ENCODE peak calls at places on chromosomes 3 and 15, in five cellular contexts. One of them, this sample, is unnamed.

GRCh38 chr3:176167272-176167671 is 1030.0 kb downstream of the TBL1XR1 start:
- DNase-seq in gastrocnemius medialis: no peak
- DNase-seq in uterus: no peak
- DNase-seq in IMR-90: no peak
- DNase-seq in ovary: no peak
- DNase-seq in this sample: no peak

GRCh38 chr15:92451225-92451825 is 57.6 kb downstream of the ST8SIA2 start:
- DNase-seq in gastrocnemius medialis: no peak
- DNase-seq in uterus: no peak
- DNase-seq in IMR-90: peak; percentile 26
- DNase-seq in ovary: no peak
- DNase-seq in this sample: no peak

GRCh38 chr15:90402230-90402629 is 14.2 kb downstream of the IQGAP1 start:
- DNase-seq in gastrocnemius medialis: peak; percentile 41
- DNase-seq in uterus: peak; percentile 47
- DNase-seq in IMR-90: peak; percentile 85
- DNase-seq in ovary: no peak
- DNase-seq in this sample: no peak

GRCh38 chr3:56938545-56938944 is 121.9 kb upstream of the SPATA12 start:
- DNase-seq in gastrocnemius medialis: no peak
- DNase-seq in uterus: no peak
- DNase-seq in IMR-90: no peak
- DNase-seq in ovary: no peak
- DNase-seq in this sample: no peak

GRCh38 chr3:118101891-118102290 is 932.8 kb downstream of the IGSF11 start:
- DNase-seq in gastrocnemius medialis: no peak
- DNase-seq in uterus: no peak
- DNase-seq in IMR-90: no peak
- DNase-seq in ovary: no peak
- DNase-seq in this sample: no peak

GRCh38 chr3:58333206-58334012 is 717 bp downstream of the PXK start:
- DNase-seq in gastrocnemius medialis: peak; percentile 8
- DNase-seq in uterus: peak; percentile 38
- DNase-seq in IMR-90: no peak
- DNase-seq in ovary: peak; percentile 44
- DNase-seq in this sample: no peak

GRCh38 chr15:34851751-34852150 is 56.4 kb upstream of the ACTC1 start:
- DNase-seq in gastrocnemius medialis: no peak
- DNase-seq in uterus: no peak
- DNase-seq in IMR-90: no peak
- DNase-seq in ovary: no peak
- DNase-seq in this sample: no peak

GRCh38 chr15:84400017-84400740 is 164.6 kb downstream of the GOLGA6L4 start:
- DNase-seq in gastrocnemius medialis: no peak
- DNase-seq in uterus: no peak
- DNase-seq in IMR-90: no peak
- DNase-seq in ovary: peak; percentile 7
- DNase-seq in this sample: no peak

GRCh38 chr3:126573492-126574117 is 14.9 kb upstream of the C3orf22 start:
- DNase-seq in gastrocnemius medialis: peak; percentile 50
- DNase-seq in uterus: no peak
- DNase-seq in IMR-90: no peak
- DNase-seq in ovary: no peak
- DNase-seq in this sample: no peak

GRCh38 chr3:57910988-57911387 is 97.2 kb upstream of the FLNB start:
- DNase-seq in gastrocnemius medialis: no peak
- DNase-seq in uterus: no peak
- DNase-seq in IMR-90: peak; percentile 28
- DNase-seq in ovary: no peak
- DNase-seq in this sample: no peak

GRCh38 chr3:78737988-78738387 is 1029.8 kb downstream of the ROBO1 start:
- DNase-seq in gastrocnemius medialis: no peak
- DNase-seq in uterus: no peak
- DNase-seq in IMR-90: no peak
- DNase-seq in ovary: no peak
- DNase-seq in this sample: no peak

GRCh38 chr15:70569139-70569717 is 194.1 kb downstream of the UACA start:
- DNase-seq in gastrocnemius medialis: no peak
- DNase-seq in uterus: no peak
- DNase-seq in IMR-90: peak; percentile 71
- DNase-seq in ovary: peak; percentile 47
- DNase-seq in this sample: no peak

GRCh38 chr3:52986938-52987337 is 58.9 kb downstream of the SFMBT1 start:
- DNase-seq in gastrocnemius medialis: no peak
- DNase-seq in uterus: no peak
- DNase-seq in IMR-90: peak; percentile 70
- DNase-seq in ovary: no peak
- DNase-seq in this sample: no peak

GRCh38 chr3:14826069-14826468 is 7.3 kb downstream of the FGD5 start:
- DNase-seq in gastrocnemius medialis: no peak
- DNase-seq in uterus: no peak
- DNase-seq in IMR-90: no peak
- DNase-seq in ovary: no peak
- DNase-seq in this sample: no peak

GRCh38 chr3:171314341-171314740 is 145.9 kb downstream of the TNIK start:
- DNase-seq in gastrocnemius medialis: no peak
- DNase-seq in uterus: no peak
- DNase-seq in IMR-90: no peak
- DNase-seq in ovary: no peak
- DNase-seq in this sample: no peak

GRCh38 chr15:90087454-90088154 is 14.7 kb downstream of the IDH2 start:
- DNase-seq in gastrocnemius medialis: no peak
- DNase-seq in uterus: no peak
- DNase-seq in IMR-90: peak; percentile 36
- DNase-seq in ovary: peak; percentile 63
- DNase-seq in this sample: no peak

GRCh38 chr15:69141286-69141701 is 19.1 kb upstream of the GLCE start:
- DNase-seq in gastrocnemius medialis: no peak
- DNase-seq in uterus: no peak
- DNase-seq in IMR-90: peak; percentile 38
- DNase-seq in ovary: no peak
- DNase-seq in this sample: no peak

GRCh38 chr3:44439499-44440295 is 37.8 kb downstream of the ZNF445 start:
- DNase-seq in gastrocnemius medialis: peak; percentile 49
- DNase-seq in uterus: peak; percentile 59
- DNase-seq in IMR-90: peak; percentile 61
- DNase-seq in ovary: no peak
- DNase-seq in this sample: no peak
- TF ChIP-seq POLR2A in gastrocnemius medialis: peak; percentile 29
- TF ChIP-seq POLR2A in uterus: no peak
- TF ChIP-seq POLR2A in IMR-90: no peak
- TF ChIP-seq POLR2A in ovary: peak; percentile 13
- TF ChIP-seq POLR2A in this sample: no peak

GRCh38 chr3:64138656-64139375 is 86.5 kb downstream of the PRICKLE2 start:
- DNase-seq in gastrocnemius medialis: no peak
- DNase-seq in uterus: no peak
- DNase-seq in IMR-90: no peak
- DNase-seq in ovary: no peak
- DNase-seq in this sample: no peak
- TF ChIP-seq POLR2A in gastrocnemius medialis: no peak
- TF ChIP-seq POLR2A in uterus: no peak
- TF ChIP-seq POLR2A in IMR-90: no peak
- TF ChIP-seq POLR2A in ovary: no peak
- TF ChIP-seq POLR2A in this sample: no peak

DNA sequence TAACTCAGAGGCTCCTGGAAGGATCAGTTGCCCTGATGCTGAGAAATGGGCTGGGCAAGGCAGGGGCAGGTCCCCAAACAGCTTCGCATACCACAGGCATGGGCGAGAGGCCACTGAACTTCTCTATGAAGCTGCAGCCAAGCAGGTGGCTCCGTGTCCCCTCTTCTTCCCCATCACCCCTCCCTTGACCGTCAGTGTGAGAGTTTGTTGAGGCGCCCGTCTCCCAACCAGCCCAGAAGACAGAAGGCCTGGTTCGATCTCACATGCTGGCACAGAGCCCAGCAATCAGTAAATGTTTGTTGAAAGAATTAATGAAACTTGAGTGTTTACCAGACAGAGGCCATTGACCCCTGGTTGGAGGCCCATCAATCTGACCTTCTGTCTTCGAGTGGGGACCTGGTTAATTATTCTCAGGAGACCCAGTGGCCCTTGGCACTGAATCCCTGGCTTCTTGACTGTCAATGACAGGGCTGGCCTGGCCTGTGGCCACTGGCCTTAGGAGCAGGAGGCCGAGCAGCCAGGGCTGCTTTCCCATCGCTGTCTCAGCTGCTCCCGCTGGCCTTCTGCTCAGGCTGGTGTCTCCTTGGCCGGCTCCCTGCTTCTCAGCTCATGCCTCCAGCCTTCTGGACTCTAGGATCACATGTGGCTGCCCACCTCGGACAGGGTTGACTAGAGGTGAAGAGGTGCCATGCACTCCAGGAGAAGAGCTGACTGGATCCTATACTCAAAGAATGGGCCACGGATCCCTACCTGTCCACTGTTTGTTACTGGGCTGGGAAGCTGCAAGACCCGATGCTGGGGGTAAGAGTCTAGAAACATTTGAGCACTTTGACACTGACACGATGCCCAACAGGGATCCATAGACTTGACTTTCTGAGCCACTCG is 113.4 kb downstream of the ASB7 start:
- DNase-seq in gastrocnemius medialis: no peak
- DNase-seq in uterus: peak; percentile 18
- DNase-seq in IMR-90: no peak
- DNase-seq in ovary: no peak
- DNase-seq in this sample: no peak
- TF ChIP-seq POLR2A in gastrocnemius medialis: no peak
- TF ChIP-seq POLR2A in uterus: no peak
- TF ChIP-seq POLR2A in IMR-90: no peak
- TF ChIP-seq POLR2A in ovary: no peak
- TF ChIP-seq POLR2A in this sample: no peak

GRCh38 chr15:38251726-38252480 is 733 bp upstream of the SPRED1 start:
- DNase-seq in gastrocnemius medialis: peak; percentile 74
- DNase-seq in uterus: peak; percentile 90
- DNase-seq in IMR-90: peak; percentile 99
- DNase-seq in ovary: peak; percentile 94
- DNase-seq in this sample: peak; percentile 42
- TF ChIP-seq POLR2A in gastrocnemius medialis: peak; percentile 47
- TF ChIP-seq POLR2A in uterus: peak; percentile 52
- TF ChIP-seq POLR2A in IMR-90: peak; percentile 83
- TF ChIP-seq POLR2A in ovary: peak; percentile 73
- TF ChIP-seq POLR2A in this sample: peak; percentile 72

GRCh38 chr3:128548011-128548410 is 55.0 kb upstream of the GATA2 start:
- DNase-seq in gastrocnemius medialis: no peak
- DNase-seq in uterus: no peak
- DNase-seq in IMR-90: no peak
- DNase-seq in ovary: no peak
- DNase-seq in this sample: no peak

GRCh38 chr3:128550113-128550440 is 57.1 kb upstream of the GATA2 start:
- DNase-seq in gastrocnemius medialis: no peak
- DNase-seq in uterus: no peak
- DNase-seq in IMR-90: no peak
- DNase-seq in ovary: no peak
- DNase-seq in this sample: no peak

GRCh38 chr3:128549283-128550112 is 56.5 kb upstream of the GATA2 start:
- DNase-seq in gastrocnemius medialis: no peak
- DNase-seq in uterus: peak; percentile 60
- DNase-seq in IMR-90: peak; percentile 76
- DNase-seq in ovary: peak; percentile 46
- DNase-seq in this sample: peak; percentile 59

GRCh38 chr3:128547368-128547987 is 54.5 kb upstream of the GATA2 start:
- DNase-seq in gastrocnemius medialis: no peak
- DNase-seq in uterus: no peak
- DNase-seq in IMR-90: peak; percentile 67
- DNase-seq in ovary: no peak
- DNase-seq in this sample: no peak

GRCh38 chr3:128548426-128549282 is 55.7 kb upstream of the GATA2 start:
- DNase-seq in gastrocnemius medialis: no peak
- DNase-seq in uterus: no peak
- DNase-seq in IMR-90: peak; percentile 45
- DNase-seq in ovary: no peak
- DNase-seq in this sample: no peak
- TF ChIP-seq POLR2A in gastrocnemius medialis: no peak
- TF ChIP-seq POLR2A in uterus: no peak
- TF ChIP-seq POLR2A in IMR-90: no peak
- TF ChIP-seq POLR2A in ovary: no peak
- TF ChIP-seq POLR2A in this sample: no peak

GRCh38 chr3:138187296-138188012 is at the start of gene ARMC8:
- DNase-seq in gastrocnemius medialis: peak; percentile 35
- DNase-seq in uterus: peak; percentile 49
- DNase-seq in IMR-90: no peak
- DNase-seq in ovary: peak; percentile 49
- DNase-seq in this sample: peak; percentile 35
- TF ChIP-seq POLR2A in gastrocnemius medialis: peak; percentile 78
- TF ChIP-seq POLR2A in uterus: peak; percentile 65
- TF ChIP-seq POLR2A in IMR-90: peak; percentile 31
- TF ChIP-seq POLR2A in ovary: peak; percentile 27
- TF ChIP-seq POLR2A in this sample: peak; percentile 36

DNA sequence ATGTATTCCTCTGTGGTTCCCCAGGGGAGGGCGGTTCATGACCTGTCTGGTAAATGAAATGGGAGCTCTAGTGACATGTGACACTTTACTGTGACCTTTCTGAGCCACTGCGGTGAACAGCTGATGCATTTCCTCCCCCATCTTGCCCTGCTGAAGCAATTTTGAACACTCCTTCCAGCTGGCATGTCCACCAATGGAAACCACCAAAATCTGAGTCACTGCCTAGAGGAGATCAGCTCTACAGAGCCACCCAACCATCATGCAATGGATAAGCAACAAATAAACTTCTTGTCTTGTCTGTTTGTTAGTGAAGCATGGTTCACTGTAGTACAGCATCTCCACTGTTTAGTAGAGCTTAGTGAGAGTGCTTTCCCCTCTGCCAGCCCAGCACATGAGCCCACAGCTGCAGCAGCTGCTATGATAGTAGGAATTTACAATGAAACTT is 479.5 kb downstream of the NTRK3 start:
- DNase-seq in gastrocnemius medialis: peak; percentile 20
- DNase-seq in uterus: no peak
- DNase-seq in IMR-90: peak; percentile 95
- DNase-seq in ovary: no peak
- DNase-seq in this sample: peak; percentile 20
- TF ChIP-seq POLR2A in gastrocnemius medialis: no peak
- TF ChIP-seq POLR2A in uterus: no peak
- TF ChIP-seq POLR2A in IMR-90: no peak
- TF ChIP-seq POLR2A in ovary: no peak
- TF ChIP-seq POLR2A in this sample: no peak

GRCh38 chr3:155388417-155388816 is 94.9 kb upstream of the STRIT1 start:
- DNase-seq in gastrocnemius medialis: no peak
- DNase-seq in uterus: no peak
- DNase-seq in IMR-90: no peak
- DNase-seq in ovary: no peak
- DNase-seq in this sample: no peak
- TF ChIP-seq POLR2A in gastrocnemius medialis: no peak
- TF ChIP-seq POLR2A in uterus: no peak
- TF ChIP-seq POLR2A in IMR-90: no peak
- TF ChIP-seq POLR2A in ovary: no peak
- TF ChIP-seq POLR2A in this sample: no peak